ENCODE peak calls at places on chromosomes 2 and 18, in four cellular contexts. One of them, this sample, is unnamed.

GRCh38 chr2:98948956-98949739 is 13.1 kb upstream of the CRACDL start:
- DNase-seq in GM12878: no peak
- DNase-seq in IMR-90: no peak
- DNase-seq in K562: no peak
- DNase-seq in this sample: no peak

GRCh38 chr2:7930800-7931635 is 750.8 kb upstream of the ID2 start:
- DNase-seq in GM12878: no peak
- DNase-seq in IMR-90: peak
- DNase-seq in K562: no peak
- DNase-seq in this sample: no peak

GRCh38 chr2:67880291-67880761 is 182.5 kb downstream of the C1D start:
- DNase-seq in GM12878: no peak
- DNase-seq in IMR-90: peak
- DNase-seq in K562: no peak
- DNase-seq in this sample: no peak

GRCh38 chr2:231684314-231685223 is 23.8 kb upstream of the PTMA start:
- DNase-seq in GM12878: no peak
- DNase-seq in IMR-90: no peak
- DNase-seq in K562: no peak
- DNase-seq in this sample: no peak

GRCh38 chr18:40197711-40198110 is 1757.3 kb upstream of the PIK3C3 start:
- DNase-seq in GM12878: no peak
- DNase-seq in IMR-90: no peak
- DNase-seq in K562: no peak
- DNase-seq in this sample: no peak

GRCh38 chr2:241813080-241813805 is 4.2 kb downstream of the NEU4 start:
- DNase-seq in GM12878: no peak
- DNase-seq in IMR-90: no peak
- DNase-seq in K562: no peak
- DNase-seq in this sample: no peak

GRCh38 chr2:85277416-85278158 is 50.2 kb downstream of the TGOLN2 start:
- DNase-seq in GM12878: no peak
- DNase-seq in IMR-90: peak
- DNase-seq in K562: no peak
- DNase-seq in this sample: peak

GRCh38 chr18:50009772-50010171 is 185.2 kb downstream of the MYO5B start:
- DNase-seq in GM12878: peak
- DNase-seq in IMR-90: peak
- DNase-seq in K562: peak
- DNase-seq in this sample: peak

GRCh38 chr2:7018261-7018701 is 101.1 kb downstream of the RNF144A start:
- DNase-seq in GM12878: no peak
- DNase-seq in IMR-90: no peak
- DNase-seq in K562: no peak
- DNase-seq in this sample: no peak

GRCh38 chr2:86274918-86275275 is 62.5 kb downstream of the REEP1 start:
- DNase-seq in GM12878: peak
- DNase-seq in IMR-90: peak
- DNase-seq in K562: no peak
- DNase-seq in this sample: no peak

GRCh38 chr2:118698564-118698963 is 148.9 kb downstream of the EN1 start:
- DNase-seq in GM12878: no peak
- DNase-seq in IMR-90: no peak
- DNase-seq in K562: no peak
- DNase-seq in this sample: no peak

GRCh38 chr2:202215179-202215578 is 23.2 kb downstream of the SUMO1 start:
- DNase-seq in GM12878: no peak
- DNase-seq in IMR-90: peak
- DNase-seq in K562: no peak
- DNase-seq in this sample: no peak

GRCh38 chr2:9251154-9252001 is 44.8 kb downstream of the ASAP2 start:
- DNase-seq in GM12878: no peak
- DNase-seq in IMR-90: peak
- DNase-seq in K562: no peak
- DNase-seq in this sample: peak

DNA sequence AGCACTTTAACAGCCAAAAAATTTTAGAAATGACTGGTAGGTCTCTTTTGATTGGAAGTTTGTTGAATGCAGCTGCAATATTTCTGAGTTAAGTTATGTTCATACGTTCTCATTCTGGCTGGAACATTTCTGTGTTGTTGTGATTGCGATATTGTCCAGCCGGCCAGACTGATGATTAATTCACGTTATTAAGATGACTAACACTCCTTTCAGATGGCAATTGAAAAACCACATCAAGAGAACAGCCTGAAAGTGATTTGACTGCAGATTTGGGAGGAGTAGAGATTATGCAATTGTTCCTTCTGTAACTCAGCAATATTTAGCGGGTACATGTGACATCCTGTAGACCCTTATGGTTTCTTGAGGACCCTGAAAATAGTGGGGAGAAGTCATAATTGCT is 133.7 kb downstream of the FBXO15 start:
- DNase-seq in GM12878: no peak
- DNase-seq in IMR-90: peak
- DNase-seq in K562: no peak
- DNase-seq in this sample: no peak
- TF ChIP-seq FOS in GM12878: no peak
- TF ChIP-seq FOS in IMR-90: peak
- TF ChIP-seq FOS in K562: no peak
- TF ChIP-seq FOS in this sample: no peak

DNA sequence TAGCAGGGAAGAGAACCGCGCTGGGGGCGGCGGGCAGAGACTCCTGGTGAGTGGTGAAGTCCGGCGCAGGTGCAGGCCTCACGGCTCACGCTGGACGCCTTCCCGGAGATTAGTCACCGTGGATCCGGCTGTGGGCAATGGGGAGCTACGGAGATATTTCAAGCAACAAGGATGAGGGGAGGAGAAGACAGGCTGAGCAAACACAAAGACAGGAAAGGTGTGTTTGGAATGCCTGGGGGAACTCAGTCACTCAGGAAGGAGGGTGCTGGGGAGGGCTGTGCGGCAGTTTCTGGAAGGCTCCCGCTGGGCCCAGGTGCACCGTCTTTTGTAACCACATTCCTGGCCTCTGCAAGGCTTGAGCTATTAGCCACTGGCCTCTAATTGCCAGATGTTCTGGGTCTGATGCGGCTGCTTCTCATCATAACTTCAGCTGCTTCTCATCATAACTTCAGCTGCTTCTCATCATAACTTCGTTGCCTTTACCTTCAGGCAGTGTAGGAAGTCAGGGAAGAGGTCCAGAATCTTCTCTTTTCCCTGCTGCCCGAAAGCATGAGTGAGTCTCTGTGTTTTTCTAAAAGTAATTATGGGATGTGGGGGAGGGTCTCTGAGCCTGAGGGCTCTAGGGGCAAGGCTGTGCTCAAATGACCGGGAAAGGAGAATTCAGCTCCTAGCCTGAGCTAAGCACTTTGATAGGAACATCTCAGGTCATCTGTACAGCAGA is 118.9 kb downstream of the PXDN start:
- DNase-seq in GM12878: no peak
- DNase-seq in IMR-90: peak
- DNase-seq in K562: no peak
- DNase-seq in this sample: peak
- H3K4me2 ChIP-seq in GM12878: no peak
- H3K4me2 ChIP-seq in IMR-90: no peak
- H3K4me2 ChIP-seq in K562: no peak
- H3K4me2 ChIP-seq in this sample: peak

GRCh38 chr18:55404136-55404810 is 183.7 kb downstream of the TCF4 start:
- DNase-seq in GM12878: no peak
- DNase-seq in IMR-90: no peak
- DNase-seq in K562: no peak
- DNase-seq in this sample: no peak

GRCh38 chr18:55401638-55402191 is 186.3 kb downstream of the TCF4 start:
- DNase-seq in GM12878: no peak
- DNase-seq in IMR-90: peak
- DNase-seq in K562: no peak
- DNase-seq in this sample: peak

GRCh38 chr18:55404811-55405654 is 183.0 kb downstream of the TCF4 start:
- DNase-seq in GM12878: no peak
- DNase-seq in IMR-90: no peak
- DNase-seq in K562: no peak
- DNase-seq in this sample: no peak

GRCh38 chr18:55402731-55403405 is 185.1 kb downstream of the TCF4 start:
- DNase-seq in GM12878: no peak
- DNase-seq in IMR-90: no peak
- DNase-seq in K562: no peak
- DNase-seq in this sample: peak

GRCh38 chr18:55403555-55403954 is 184.4 kb downstream of the TCF4 start:
- DNase-seq in GM12878: no peak
- DNase-seq in IMR-90: no peak
- DNase-seq in K562: no peak
- DNase-seq in this sample: no peak
- H3K4me3 ChIP-seq in GM12878: no peak
- H3K4me3 ChIP-seq in IMR-90: no peak
- H3K4me3 ChIP-seq in K562: no peak
- H3K4me3 ChIP-seq in this sample: no peak

GRCh38 chr2:171807831-171808393 is 86.1 kb downstream of the SLC25A12 start:
- DNase-seq in GM12878: no peak
- DNase-seq in IMR-90: no peak
- DNase-seq in K562: no peak
- DNase-seq in this sample: peak
- TF ChIP-seq FOS in GM12878: no peak
- TF ChIP-seq FOS in IMR-90: no peak
- TF ChIP-seq FOS in K562: no peak
- TF ChIP-seq FOS in this sample: no peak

DNA sequence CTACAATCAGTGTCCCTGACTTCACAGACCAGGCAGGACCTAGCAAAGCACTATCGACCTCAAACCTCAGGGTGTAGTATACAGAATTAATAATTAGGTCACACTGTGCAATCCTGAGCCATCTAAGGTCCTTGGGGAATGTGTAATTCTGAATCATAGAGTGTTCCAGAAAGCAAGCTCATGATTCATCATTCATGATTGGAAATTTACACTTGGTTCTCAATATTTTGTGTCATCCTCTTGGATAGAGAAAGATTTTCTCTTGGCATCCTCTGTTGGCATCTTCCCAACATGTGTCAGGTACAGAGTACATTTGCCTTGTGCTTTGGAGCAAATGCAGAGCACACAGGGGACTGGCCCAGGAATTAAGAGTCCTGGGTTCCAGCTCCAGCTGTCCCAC is 245.0 kb upstream of the NT5C1B start:
- DNase-seq in GM12878: no peak
- DNase-seq in IMR-90: peak
- DNase-seq in K562: no peak
- DNase-seq in this sample: no peak
- H3K4me2 ChIP-seq in GM12878: no peak
- H3K4me2 ChIP-seq in IMR-90: no peak
- H3K4me2 ChIP-seq in K562: no peak
- H3K4me2 ChIP-seq in this sample: no peak

GRCh38 chr2:144415381-144415780 is 104.5 kb downstream of the ZEB2 start:
- DNase-seq in GM12878: no peak
- DNase-seq in IMR-90: no peak
- DNase-seq in K562: no peak
- DNase-seq in this sample: no peak
- H3K4me3 ChIP-seq in GM12878: no peak
- H3K4me3 ChIP-seq in IMR-90: no peak
- H3K4me3 ChIP-seq in K562: no peak
- H3K4me3 ChIP-seq in this sample: no peak

DNA sequence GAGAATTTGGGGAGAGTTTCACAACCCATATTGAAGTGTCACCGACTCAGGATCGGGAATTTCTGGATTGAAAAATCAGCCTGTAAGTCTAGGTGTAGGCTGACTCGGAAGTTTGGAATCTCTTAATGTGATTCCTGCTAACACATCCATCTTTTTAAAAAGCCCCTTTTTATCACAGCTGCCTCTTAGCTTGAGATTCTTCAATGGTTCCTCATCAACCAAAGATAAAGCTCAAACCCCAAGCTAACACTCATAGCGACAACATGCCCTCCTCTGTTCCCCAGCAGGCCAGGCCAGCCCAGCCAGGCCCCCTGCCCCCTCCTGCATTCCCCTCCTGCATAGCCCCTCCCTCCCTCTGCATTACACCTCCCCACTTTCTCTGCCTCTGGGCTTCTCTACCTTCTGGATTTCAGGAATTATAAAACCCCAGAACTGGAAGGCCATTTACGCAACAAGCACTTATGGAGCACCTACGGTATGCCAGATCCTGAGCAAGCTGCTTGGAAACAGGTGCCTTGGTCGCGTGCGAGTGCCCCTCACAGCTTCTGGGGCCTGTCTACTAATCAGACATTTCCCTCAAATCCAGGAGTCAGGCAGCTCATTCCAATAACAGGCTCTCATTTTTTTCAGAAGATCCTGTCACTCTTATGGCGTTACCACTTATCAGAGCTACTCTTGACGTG is 63.4 kb downstream of the EMX1 start:
- DNase-seq in GM12878: no peak
- DNase-seq in IMR-90: peak
- DNase-seq in K562: no peak
- DNase-seq in this sample: no peak
- TF ChIP-seq FOS in GM12878: no peak
- TF ChIP-seq FOS in IMR-90: no peak
- TF ChIP-seq FOS in K562: no peak
- TF ChIP-seq FOS in this sample: no peak

GRCh38 chr2:237643582-237643981 is 16.2 kb downstream of the LRRFIP1 start:
- DNase-seq in GM12878: no peak
- DNase-seq in IMR-90: no peak
- DNase-seq in K562: no peak
- DNase-seq in this sample: no peak

GRCh38 chr2:237642030-237642700 is 14.8 kb downstream of the LRRFIP1 start:
- DNase-seq in GM12878: no peak
- DNase-seq in IMR-90: no peak
- DNase-seq in K562: no peak
- DNase-seq in this sample: no peak

GRCh38 chr2:237644059-237644703 is 16.8 kb downstream of the LRRFIP1 start:
- DNase-seq in GM12878: no peak
- DNase-seq in IMR-90: no peak
- DNase-seq in K562: no peak
- DNase-seq in this sample: no peak

GRCh38 chr2:237645261-237645660 is 17.9 kb downstream of the LRRFIP1 start:
- DNase-seq in GM12878: no peak
- DNase-seq in IMR-90: no peak
- DNase-seq in K562: no peak
- DNase-seq in this sample: no peak

GRCh38 chr2:237643066-237643465 is 15.7 kb downstream of the LRRFIP1 start:
- DNase-seq in GM12878: no peak
- DNase-seq in IMR-90: no peak
- DNase-seq in K562: no peak
- DNase-seq in this sample: no peak
- H3K4me2 ChIP-seq in GM12878: no peak
- H3K4me2 ChIP-seq in IMR-90: no peak
- H3K4me2 ChIP-seq in K562: no peak
- H3K4me2 ChIP-seq in this sample: no peak